ENCODE peak calls at places on chromosomes 1 and 21, in five cellular contexts. S, E, Q, Y and C are unnamed samples.

GRCh38 chr1:246364415-246364941 is 142.6 kb downstream of the SMYD3 start:
- DNase-seq in S (no peak), E (no peak), Q (no peak), Y (peak; percentile 69), C (no peak)

GRCh38 chr1:117895482-117896114 is 33.8 kb downstream of the GDAP2 start:
- DNase-seq in S (peak; percentile 48), E (peak; percentile 91), Q (no peak), Y (peak; percentile 88), C (peak; percentile 85)

GRCh38 chr1:68464891-68465290 is 15.1 kb upstream of the RPE65 start:
- DNase-seq in S (peak; percentile 34), E (no peak), Q (no peak), Y (no peak), C (no peak)

GRCh38 chr1:86500731-86501130 is 32.0 kb downstream of the CLCA1 start:
- DNase-seq in S (no peak), E (no peak), Q (no peak), Y (no peak), C (no peak)

GRCh38 chr1:220874201-220874655 is 5.0 kb upstream of the HLX start:
- DNase-seq in S (peak; percentile 65), E (peak; percentile 76), Q (no peak), Y (peak; percentile 46), C (peak; percentile 54)

GRCh38 chr1:12447301-12447700 is 170.7 kb downstream of the DHRS3 start:
- DNase-seq in S (no peak), E (no peak), Q (no peak), Y (no peak), C (no peak)

GRCh38 chr1:180269848-180270766 is 40.0 kb downstream of the LHX4 start:
- DNase-seq in S (peak; percentile 71), E (peak; percentile 16), Q (no peak), Y (no peak), C (no peak)

GRCh38 chr1:6353948-6354658 is 39.5 kb downstream of the ACOT7 start:
- DNase-seq in S (no peak), E (no peak), Q (peak; percentile 66), Y (no peak), C (no peak)

GRCh38 chr1:201562257-201562656 is 23.3 kb downstream of the NAV1 start:
- DNase-seq in S (no peak), E (peak; percentile 86), Q (no peak), Y (no peak), C (no peak)

GRCh38 chr1:56446531-56447098 is 132.7 kb downstream of the PLPP3 start:
- DNase-seq in S (no peak), E (peak; percentile 53), Q (peak; percentile 63), Y (no peak), C (no peak)

GRCh38 chr1:156124557-156125483 is 10.3 kb downstream of the LMNA start:
- DNase-seq in S (no peak), E (no peak), Q (no peak), Y (peak; percentile 69), C (peak; percentile 69)

GRCh38 chr1:54353959-54354358 is 52.2 kb downstream of the SSBP3 start:
- DNase-seq in S (no peak), E (no peak), Q (no peak), Y (no peak), C (no peak)

GRCh38 chr1:61273861-61274260 is 191.5 kb downstream of the NFIA start:
- DNase-seq in S (no peak), E (no peak), Q (no peak), Y (no peak), C (no peak)

GRCh38 chr1:109546311-109547109 is 1.9 kb upstream of the GNAI3 start:
- DNase-seq in S (peak; percentile 91), E (peak; percentile 92), Q (peak; percentile 83), Y (peak; percentile 92), C (peak; percentile 96)

GRCh38 chr1:65958561-65959350 is 166.1 kb downstream of the PDE4B start:
- DNase-seq in S (no peak), E (peak; percentile 78), Q (no peak), Y (peak; percentile 53), C (peak; percentile 12)
- TF ChIP-seq CTCF in S (peak; percentile 66), E (peak; percentile 47), Q (peak; percentile 78), Y (peak; percentile 41), C (peak; percentile 78)

GRCh38 chr21:31103571-31104265 is 65.4 kb upstream of the KRTAP19-8 start:
- DNase-seq in S (no peak), E (no peak), Q (no peak), Y (no peak), C (no peak)
- TF ChIP-seq CTCF in S (no peak), E (no peak), Q (no peak), Y (no peak), C (no peak)

GRCh38 chr1:23953020-23953419 is 6.6 kb upstream of the PNRC2 start:
- DNase-seq in S (no peak), E (no peak), Q (no peak), Y (no peak), C (no peak)
- TF ChIP-seq CTCF in S (no peak), E (no peak), Q (no peak), Y (no peak), C (no peak)

GRCh38 chr1:82091274-82091673 is 290.5 kb downstream of the ADGRL2 start:
- DNase-seq in S (no peak), E (no peak), Q (no peak), Y (no peak), C (no peak)

GRCh38 chr1:82091729-82092128 is 291.0 kb downstream of the ADGRL2 start:
- DNase-seq in S (no peak), E (peak; percentile 43), Q (no peak), Y (no peak), C (no peak)

GRCh38 chr1:82086739-82087138 is 286.0 kb downstream of the ADGRL2 start:
- DNase-seq in S (no peak), E (no peak), Q (no peak), Y (no peak), C (no peak)

GRCh38 chr1:82094136-82094535 is 293.4 kb downstream of the ADGRL2 start:
- DNase-seq in S (no peak), E (no peak), Q (no peak), Y (no peak), C (no peak)

GRCh38 chr1:82090104-82090503 is 289.4 kb downstream of the ADGRL2 start:
- DNase-seq in S (no peak), E (peak; percentile 46), Q (no peak), Y (no peak), C (no peak)
- TF ChIP-seq CTCF in S (no peak), E (peak; percentile 61), Q (peak; percentile 25), Y (peak; percentile 24), C (no peak)

DNA sequence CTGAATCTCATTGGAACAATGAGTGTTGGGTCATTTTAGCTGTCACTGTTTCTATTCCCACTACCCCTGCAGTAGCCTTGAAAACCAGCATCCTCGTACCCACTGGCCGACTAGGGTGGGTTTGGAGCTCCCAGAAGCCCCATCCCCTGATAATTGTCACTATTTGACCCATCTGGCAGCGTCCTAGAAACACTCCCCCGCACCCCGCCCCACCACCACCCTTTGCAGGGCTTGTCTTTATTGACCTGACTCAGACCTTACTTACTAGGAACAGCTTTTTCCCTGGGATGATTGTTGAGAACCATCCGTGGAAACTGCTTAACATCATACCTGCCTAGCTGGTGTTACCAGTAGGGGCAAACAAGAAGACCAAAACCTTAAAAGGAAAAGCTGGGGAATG is 28.4 kb upstream of the AGPAT3 start:
- DNase-seq in S (no peak), E (no peak), Q (no peak), Y (no peak), C (no peak)
- TF ChIP-seq CTCF in S (no peak), E (no peak), Q (no peak), Y (no peak), C (no peak)

GRCh38 chr1:2864203-2864905 is 62.9 kb upstream of the TTC34 start:
- DNase-seq in S (no peak), E (no peak), Q (no peak), Y (no peak), C (no peak)
- TF ChIP-seq CTCF in S (no peak), E (no peak), Q (no peak), Y (no peak), C (no peak)

DNA sequence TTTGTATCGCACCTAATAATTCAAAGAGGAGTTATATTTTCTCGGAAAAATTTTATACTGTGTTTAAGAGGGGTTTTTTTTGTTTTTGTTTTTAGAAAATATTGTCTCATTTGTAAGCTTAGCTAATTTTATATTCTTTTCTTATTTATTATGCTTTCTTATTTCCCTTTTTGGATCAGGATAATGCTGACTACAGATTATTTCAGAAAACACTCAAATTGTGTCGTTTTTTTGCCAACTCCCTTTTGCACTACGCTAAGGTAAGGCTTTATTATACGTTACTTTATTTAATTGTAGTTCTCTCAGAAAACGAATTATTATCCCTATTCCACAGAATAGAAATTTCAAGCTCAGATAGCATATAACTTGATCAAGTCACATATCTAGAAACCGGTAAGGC is 26.8 kb upstream of the METTL18 start:
- DNase-seq in S (no peak), E (no peak), Q (no peak), Y (no peak), C (no peak)
- TF ChIP-seq CTCF in S (no peak), E (no peak), Q (no peak), Y (no peak), C (no peak)

GRCh38 chr1:209375097-209375496 is 208.4 kb upstream of the CAMK1G start:
- DNase-seq in S (no peak), E (no peak), Q (no peak), Y (no peak), C (no peak)

GRCh38 chr1:209380396-209380795 is 203.1 kb upstream of the CAMK1G start:
- DNase-seq in S (no peak), E (no peak), Q (no peak), Y (no peak), C (no peak)

GRCh38 chr1:209376774-209377173 is 206.7 kb upstream of the CAMK1G start:
- DNase-seq in S (no peak), E (no peak), Q (no peak), Y (no peak), C (no peak)

GRCh38 chr1:209377995-209378394 is 205.5 kb upstream of the CAMK1G start:
- DNase-seq in S (no peak), E (no peak), Q (no peak), Y (no peak), C (no peak)

DNA sequence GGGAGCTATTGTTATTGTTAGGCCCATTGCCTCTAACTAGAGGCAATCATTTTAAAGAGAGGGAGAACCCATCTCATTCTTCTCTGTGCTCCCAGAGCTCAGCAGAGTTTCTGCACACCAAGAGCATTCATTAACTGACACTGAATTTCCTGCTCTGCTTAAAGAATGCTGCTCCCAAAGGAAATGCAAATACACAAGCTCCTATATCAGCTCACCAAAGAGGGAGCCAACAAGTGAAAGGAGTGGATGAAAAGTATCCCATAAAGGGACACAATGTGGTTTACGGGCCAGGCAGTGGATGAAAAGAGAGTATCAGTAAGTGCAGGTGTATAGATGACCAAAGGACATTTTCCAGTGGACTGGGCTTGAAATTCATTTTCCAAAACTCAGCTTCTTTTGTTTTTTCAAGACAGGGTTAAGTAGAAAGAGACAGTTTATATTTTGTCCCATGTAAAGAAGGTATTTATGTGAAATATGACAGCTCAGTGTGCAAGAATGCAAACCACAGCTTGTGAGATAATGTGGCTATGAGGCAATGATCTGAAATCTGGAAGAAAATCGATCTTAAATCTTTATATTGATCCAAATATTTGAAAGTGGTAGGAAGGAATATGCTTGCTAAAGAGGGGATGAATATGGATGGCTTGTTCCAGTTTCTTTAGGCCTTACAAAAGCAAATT is 207.7 kb upstream of the CAMK1G start:
- DNase-seq in S (no peak), E (peak; percentile 46), Q (no peak), Y (no peak), C (no peak)
- TF ChIP-seq CTCF in S (no peak), E (no peak), Q (no peak), Y (no peak), C (no peak)